ENCODE peak calls at places on chromosomes 7 and 10, in four cellular contexts. One of them, this sample, is unnamed.

GRCh38 chr7:55970561-55970960 is 6.2 kb downstream of the NIPSNAP2 start:
- DNase-seq in breast epithelium: no peak
- DNase-seq in suprapubic skin: no peak
- DNase-seq in WERI-Rb-1: no peak
- DNase-seq in this sample: no peak

GRCh38 chr10:79431891-79432831 is 13.3 kb downstream of the ZCCHC24 start:
- DNase-seq in breast epithelium: no peak
- DNase-seq in suprapubic skin: peak; percentile 79
- DNase-seq in WERI-Rb-1: no peak
- DNase-seq in this sample: no peak

GRCh38 chr10:20984632-20985031 is 87.5 kb upstream of the NEBL start:
- DNase-seq in breast epithelium: no peak
- DNase-seq in suprapubic skin: no peak
- DNase-seq in WERI-Rb-1: no peak
- DNase-seq in this sample: no peak

GRCh38 chr7:21218155-21218554 is 209.7 kb upstream of the SP4 start:
- DNase-seq in breast epithelium: no peak
- DNase-seq in suprapubic skin: no peak
- DNase-seq in WERI-Rb-1: no peak
- DNase-seq in this sample: no peak

GRCh38 chr7:101172005-101172853 is 6.9 kb upstream of the VGF start:
- DNase-seq in breast epithelium: no peak
- DNase-seq in suprapubic skin: no peak
- DNase-seq in WERI-Rb-1: no peak
- DNase-seq in this sample: no peak

GRCh38 chr7:51102828-51103227 is 213.8 kb downstream of the COBL start:
- DNase-seq in breast epithelium: no peak
- DNase-seq in suprapubic skin: no peak
- DNase-seq in WERI-Rb-1: no peak
- DNase-seq in this sample: no peak

GRCh38 chr10:3106908-3107425 is 39.6 kb downstream of the PFKP start:
- DNase-seq in breast epithelium: no peak
- DNase-seq in suprapubic skin: no peak
- DNase-seq in WERI-Rb-1: no peak
- DNase-seq in this sample: no peak

GRCh38 chr7:26782501-26782900 is 81.9 kb downstream of the SKAP2 start:
- DNase-seq in breast epithelium: no peak
- DNase-seq in suprapubic skin: no peak
- DNase-seq in WERI-Rb-1: no peak
- DNase-seq in this sample: no peak

GRCh38 chr7:108088729-108089128 is 41.4 kb downstream of the LAMB4 start:
- DNase-seq in breast epithelium: no peak
- DNase-seq in suprapubic skin: no peak
- DNase-seq in WERI-Rb-1: no peak
- DNase-seq in this sample: no peak

GRCh38 chr10:33215154-33215553 is 119.3 kb downstream of the NRP1 start:
- DNase-seq in breast epithelium: no peak
- DNase-seq in suprapubic skin: no peak
- DNase-seq in WERI-Rb-1: no peak
- DNase-seq in this sample: no peak

GRCh38 chr7:93877742-93878141 is 12.8 kb downstream of the TFPI2 start:
- DNase-seq in breast epithelium: no peak
- DNase-seq in suprapubic skin: no peak
- DNase-seq in WERI-Rb-1: no peak
- DNase-seq in this sample: no peak

GRCh38 chr7:29038463-29038862 is 80.3 kb upstream of the TRIL start:
- DNase-seq in breast epithelium: no peak
- DNase-seq in suprapubic skin: no peak
- DNase-seq in WERI-Rb-1: no peak
- DNase-seq in this sample: no peak

GRCh38 chr7:38232475-38233366 is 40.7 kb downstream of the TARP start:
- DNase-seq in breast epithelium: no peak
- DNase-seq in suprapubic skin: no peak
- DNase-seq in WERI-Rb-1: no peak
- DNase-seq in this sample: no peak

GRCh38 chr7:86201767-86202166 is 441.9 kb upstream of the GRM3 start:
- DNase-seq in breast epithelium: no peak
- DNase-seq in suprapubic skin: no peak
- DNase-seq in WERI-Rb-1: no peak
- DNase-seq in this sample: no peak

GRCh38 chr10:123250640-123251039 is 96.4 kb downstream of the BUB3 start:
- DNase-seq in breast epithelium: no peak
- DNase-seq in suprapubic skin: no peak
- DNase-seq in WERI-Rb-1: no peak
- DNase-seq in this sample: no peak

GRCh38 chr7:137848095-137848494 is 1.3 kb upstream of the DGKI start:
- DNase-seq in breast epithelium: no peak
- DNase-seq in suprapubic skin: no peak
- DNase-seq in WERI-Rb-1: no peak
- DNase-seq in this sample: no peak

GRCh38 chr7:145978769-145979168 is 137.8 kb upstream of the CNTNAP2 start:
- DNase-seq in breast epithelium: no peak
- DNase-seq in suprapubic skin: no peak
- DNase-seq in WERI-Rb-1: no peak
- DNase-seq in this sample: no peak

GRCh38 chr7:140019172-140019571 is 43.6 kb downstream of the PARP12 start:
- DNase-seq in breast epithelium: no peak
- DNase-seq in suprapubic skin: peak; percentile 67
- DNase-seq in WERI-Rb-1: no peak
- DNase-seq in this sample: no peak

GRCh38 chr7:24902276-24902675 is 77.7 kb downstream of the OSBPL3 start:
- DNase-seq in breast epithelium: no peak
- DNase-seq in suprapubic skin: no peak
- DNase-seq in WERI-Rb-1: no peak
- DNase-seq in this sample: no peak

GRCh38 chr7:106814887-106815286 is 50.2 kb upstream of the PIK3CG start:
- DNase-seq in breast epithelium: no peak
- DNase-seq in suprapubic skin: no peak
- DNase-seq in WERI-Rb-1: no peak
- DNase-seq in this sample: no peak

GRCh38 chr7:12422449-12423320 is 19.0 kb upstream of the VWDE start:
- DNase-seq in breast epithelium: no peak
- DNase-seq in suprapubic skin: no peak
- DNase-seq in WERI-Rb-1: no peak
- DNase-seq in this sample: no peak

GRCh38 chr7:30992414-30992813 is 28.7 kb downstream of the GHRHR start:
- DNase-seq in breast epithelium: no peak
- DNase-seq in suprapubic skin: no peak
- DNase-seq in WERI-Rb-1: no peak
- DNase-seq in this sample: no peak

GRCh38 chr7:2820508-2820934 is 23.6 kb downstream of the GNA12 start:
- DNase-seq in breast epithelium: no peak
- DNase-seq in suprapubic skin: no peak
- DNase-seq in WERI-Rb-1: no peak
- DNase-seq in this sample: no peak

GRCh38 chr10:116056445-116057293 is 216.3 kb downstream of the GFRA1 start:
- DNase-seq in breast epithelium: no peak
- DNase-seq in suprapubic skin: peak; percentile 84
- DNase-seq in WERI-Rb-1: no peak
- DNase-seq in this sample: no peak

GRCh38 chr7:110418651-110419270 is 672.2 kb upstream of the LRRN3 start:
- DNase-seq in breast epithelium: no peak
- DNase-seq in suprapubic skin: no peak
- DNase-seq in WERI-Rb-1: peak; percentile 49
- DNase-seq in this sample: no peak

GRCh38 chr10:86344714-86345161 is 21.9 kb downstream of the GRID1 start:
- DNase-seq in breast epithelium: no peak
- DNase-seq in suprapubic skin: peak; percentile 70
- DNase-seq in WERI-Rb-1: no peak
- DNase-seq in this sample: no peak

GRCh38 chr10:124722812-124723783 is 21.1 kb downstream of the FAM53B start:
- DNase-seq in breast epithelium: no peak
- DNase-seq in suprapubic skin: no peak
- DNase-seq in WERI-Rb-1: no peak
- DNase-seq in this sample: no peak

GRCh38 chr7:77935652-77936348 is 137.2 kb downstream of the PHTF2 start:
- DNase-seq in breast epithelium: no peak
- DNase-seq in suprapubic skin: no peak
- DNase-seq in WERI-Rb-1: no peak
- DNase-seq in this sample: no peak

GRCh38 chr10:18582803-18583202 is 68.6 kb downstream of the NSUN6 start:
- DNase-seq in breast epithelium: no peak
- DNase-seq in suprapubic skin: no peak
- DNase-seq in WERI-Rb-1: no peak
- DNase-seq in this sample: no peak

GRCh38 chr10:79027147-79028055 is 41.4 kb upstream of the ZMIZ1 start:
- DNase-seq in breast epithelium: no peak
- DNase-seq in suprapubic skin: peak; percentile 58
- DNase-seq in WERI-Rb-1: peak; percentile 62
- DNase-seq in this sample: no peak

GRCh38 chr7:139358541-139359365 is 941 bp upstream of the LUC7L2 start:
- DNase-seq in breast epithelium: no peak
- DNase-seq in suprapubic skin: no peak
- DNase-seq in WERI-Rb-1: peak; percentile 17
- DNase-seq in this sample: no peak

GRCh38 chr7:45583296-45583695 is 9.1 kb downstream of the ADCY1 start:
- DNase-seq in breast epithelium: peak; percentile 12
- DNase-seq in suprapubic skin: no peak
- DNase-seq in WERI-Rb-1: no peak
- DNase-seq in this sample: no peak

GRCh38 chr7:6379881-6380280 is 67.9 kb downstream of the DAGLB start:
- DNase-seq in breast epithelium: no peak
- DNase-seq in suprapubic skin: no peak
- DNase-seq in WERI-Rb-1: no peak
- DNase-seq in this sample: no peak

GRCh38 chr10:119509909-119510451 is 32.5 kb downstream of the RGS10 start:
- DNase-seq in breast epithelium: peak; percentile 81
- DNase-seq in suprapubic skin: no peak
- DNase-seq in WERI-Rb-1: no peak
- DNase-seq in this sample: no peak
- H3K27ac ChIP-seq in breast epithelium: peak overlapping the region; percentile 40
- H3K27ac ChIP-seq in suprapubic skin: no peak overlapping the region
- H3K27ac ChIP-seq in WERI-Rb-1: no peak overlapping the region
- H3K27ac ChIP-seq in this sample: no peak overlapping the region

GRCh38 chr7:42351313-42351935 is 114.4 kb upstream of the GLI3 start:
- DNase-seq in breast epithelium: no peak
- DNase-seq in suprapubic skin: no peak
- DNase-seq in WERI-Rb-1: no peak
- DNase-seq in this sample: no peak
- H3K27ac ChIP-seq in breast epithelium: no peak overlapping the region
- H3K27ac ChIP-seq in suprapubic skin: no peak overlapping the region
- H3K27ac ChIP-seq in WERI-Rb-1: no peak overlapping the region
- H3K27ac ChIP-seq in this sample: no peak overlapping the region

DNA sequence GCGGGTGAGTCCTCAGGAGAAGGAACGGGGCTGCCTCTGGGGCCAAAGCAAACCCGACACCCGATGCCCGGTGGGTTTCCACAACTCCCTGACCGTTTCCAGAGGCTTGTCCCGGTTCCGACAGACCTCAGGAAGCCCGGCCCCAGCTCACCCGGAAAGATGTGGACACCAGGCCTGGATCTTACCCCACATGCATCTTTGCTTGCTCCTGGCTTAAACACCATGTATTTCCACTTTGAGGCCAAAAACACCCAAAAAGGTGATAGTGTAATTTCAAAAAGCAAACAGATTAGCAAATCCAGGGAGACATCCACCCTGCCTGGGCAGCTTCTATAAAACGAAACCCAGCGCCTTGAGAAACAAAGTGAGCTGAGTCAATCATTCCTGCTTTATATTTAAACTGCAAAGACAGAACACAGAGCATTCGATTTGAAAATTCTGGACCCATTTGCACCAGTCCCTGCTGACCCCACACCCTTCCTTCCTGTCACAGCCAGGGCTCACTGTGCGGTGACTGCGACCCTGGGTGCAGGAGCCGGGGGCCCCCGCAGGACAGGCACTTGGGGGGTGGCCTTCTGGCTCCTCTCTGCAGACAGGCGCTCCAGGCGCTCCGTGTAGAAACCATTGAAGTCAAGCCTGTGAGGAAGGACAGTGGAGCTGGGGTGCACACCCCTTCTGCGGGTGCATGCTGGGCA is 2.7 kb upstream of the ADAM8 start:
- DNase-seq in breast epithelium: no peak
- DNase-seq in suprapubic skin: no peak
- DNase-seq in WERI-Rb-1: no peak
- DNase-seq in this sample: no peak
- H3K27ac ChIP-seq in breast epithelium: peak overlapping the region; percentile 77
- H3K27ac ChIP-seq in suprapubic skin: no peak overlapping the region
- H3K27ac ChIP-seq in WERI-Rb-1: no peak overlapping the region
- H3K27ac ChIP-seq in this sample: no peak overlapping the region

GRCh38 chr7:47584128-47584865 is 2.4 kb upstream of the TNS3 start:
- DNase-seq in breast epithelium: no peak
- DNase-seq in suprapubic skin: no peak
- DNase-seq in WERI-Rb-1: no peak
- DNase-seq in this sample: no peak
- H3K27ac ChIP-seq in breast epithelium: peak overlapping the region; percentile 61
- H3K27ac ChIP-seq in suprapubic skin: no peak overlapping the region
- H3K27ac ChIP-seq in WERI-Rb-1: no peak overlapping the region
- H3K27ac ChIP-seq in this sample: no peak overlapping the region

GRCh38 chr7:105130048-105130447 is 116.0 kb downstream of the KMT2E start:
- DNase-seq in breast epithelium: no peak
- DNase-seq in suprapubic skin: no peak
- DNase-seq in WERI-Rb-1: peak; percentile 43
- DNase-seq in this sample: peak; percentile 40

GRCh38 chr7:105130580-105130979 is 116.6 kb downstream of the KMT2E start:
- DNase-seq in breast epithelium: no peak
- DNase-seq in suprapubic skin: no peak
- DNase-seq in WERI-Rb-1: no peak
- DNase-seq in this sample: no peak

GRCh38 chr7:105131890-105132289 is 117.9 kb downstream of the KMT2E start:
- DNase-seq in breast epithelium: no peak
- DNase-seq in suprapubic skin: no peak
- DNase-seq in WERI-Rb-1: no peak
- DNase-seq in this sample: no peak

GRCh38 chr7:105132335-105132734 is 118.3 kb downstream of the KMT2E start:
- DNase-seq in breast epithelium: no peak
- DNase-seq in suprapubic skin: no peak
- DNase-seq in WERI-Rb-1: no peak
- DNase-seq in this sample: no peak

GRCh38 chr7:105131033-105131656 is 117.1 kb downstream of the KMT2E start:
- DNase-seq in breast epithelium: no peak
- DNase-seq in suprapubic skin: no peak
- DNase-seq in WERI-Rb-1: no peak
- DNase-seq in this sample: no peak
- H3K27ac ChIP-seq in breast epithelium: no peak overlapping the region
- H3K27ac ChIP-seq in suprapubic skin: no peak overlapping the region
- H3K27ac ChIP-seq in WERI-Rb-1: no peak overlapping the region
- H3K27ac ChIP-seq in this sample: no peak overlapping the region